ENCODE peak calls at places on chromosomes 5 and 9, in five cellular contexts. A is NCI-H2171; H is AG10803; R is hippocampal formation; K is activated CD4-positive, alpha-beta T cell treated with anti-CD3 and anti-CD28 coated beads, Interleukin-2, amount 50 U/mL, for 48 hours. Y is an unnamed sample.

GRCh38 chr5:43073597-43074546 is 33.8 kb upstream of the ANXA2R start:
- DNase-seq in A (peak), H (peak), R (no peak), K (peak), Y (no peak)

GRCh38 chr5:150490754-150491153 is 17.2 kb upstream of the NDST1 start:
- DNase-seq in A (no peak), H (no peak), R (no peak), K (no peak), Y (no peak)

GRCh38 chr5:176773408-176774035 is 36.8 kb upstream of the UNC5A start:
- DNase-seq in A (no peak), H (no peak), R (no peak), K (no peak), Y (peak)

GRCh38 chr9:109481747-109482325 is 16.3 kb downstream of the PTPN3 start:
- DNase-seq in A (no peak), H (no peak), R (no peak), K (no peak), Y (no peak)

GRCh38 chr5:62982348-62982747 is 403.7 kb downstream of the LRRC70 start:
- DNase-seq in A (no peak), H (no peak), R (no peak), K (no peak), Y (no peak)

GRCh38 chr5:33794550-33795300 is 97.1 kb downstream of the ADAMTS12 start:
- DNase-seq in A (no peak), H (peak), R (no peak), K (no peak), Y (no peak)

GRCh38 chr5:43215073-43215631 is 23.1 kb downstream of the NIM1K start:
- DNase-seq in A (no peak), H (peak), R (no peak), K (no peak), Y (peak)

GRCh38 chr9:99823392-99824377 is 2.0 kb downstream of the NR4A3 start:
- DNase-seq in A (no peak), H (peak), R (peak), K (peak), Y (peak)

GRCh38 chr5:39740404-39740803 is 315.6 kb upstream of the DAB2 start:
- DNase-seq in A (no peak), H (no peak), R (no peak), K (no peak), Y (no peak)

GRCh38 chr5:112584781-112585180 is 152.9 kb upstream of the APC start:
- DNase-seq in A (no peak), H (no peak), R (no peak), K (no peak), Y (no peak)

GRCh38 chr5:52356311-52356918 is 431.3 kb upstream of the ITGA1 start:
- DNase-seq in A (no peak), H (peak), R (no peak), K (no peak), Y (no peak)

Y was measured in upper lobe of right lung.